ENCODE peak calls at places on chromosomes 11 and 22, in six cellular contexts. K is tibial artery, W is body of pancreas, Y is PC-3, L is testis, U is cardiac fibroblast. T is an unnamed sample.

GRCh38 chr11:113531575-113532451 is 56.6 kb upstream of the DRD2 start:
- DNase-seq in L (peak; percentile 15), Y (no peak), K (no peak), U (peak; percentile 56), W (no peak), T (peak; percentile 14)

GRCh38 chr11:133835258-133836075 is 9.8 kb downstream of the SPATA19 start:
- DNase-seq in L (peak; percentile 66), Y (peak; percentile 65), K (no peak), U (peak; percentile 75), W (peak; percentile 42), T (peak; percentile 15)

GRCh38 chr22:35524966-35525686 is 15.5 kb upstream of the RASD2 start:
- DNase-seq in W (no peak), Y (no peak), K (no peak), L (peak; percentile 48), U (no peak), T (peak; percentile 55)

GRCh38 chr22:44005524-44005923 is 18.6 kb upstream of the PARVB start:
- DNase-seq in Y (no peak), L (no peak), K (no peak), W (no peak), U (no peak), T (no peak)

GRCh38 chr11:124402326-124402922 is 3.6 kb upstream of the OR8B3 start:
- DNase-seq in U (peak; percentile 90), L (peak; percentile 81), K (peak; percentile 61), W (peak; percentile 57), Y (peak; percentile 95), T (peak; percentile 55)

GRCh38 chr11:86360775-86361395 is 13.8 kb upstream of the CCDC81 start:
- DNase-seq in U (peak; percentile 72), L (no peak), W (no peak), K (no peak), Y (peak; percentile 62), T (peak; percentile 50)

GRCh38 chr11:10606536-10607208 is 38.2 kb upstream of the LYVE1 start:
- DNase-seq in Y (peak; percentile 16), L (no peak), K (no peak), U (peak; percentile 57), W (no peak), T (peak; percentile 56)

GRCh38 chr11:112612283-112612849 is 348.9 kb upstream of the NCAM1 start:
- DNase-seq in Y (no peak), L (no peak), K (no peak), W (no peak), U (no peak), T (no peak)

GRCh38 chr22:17368727-17369552 is at the start of gene CECR2:
- DNase-seq in Y (no peak), U (peak; percentile 67), L (peak; percentile 64), W (peak; percentile 49), K (no peak), T (peak; percentile 28)

GRCh38 chr11:125995313-125995712 is 49.5 kb downstream of the VSIG10L2 start:
- DNase-seq in W (no peak), U (no peak), L (no peak), Y (no peak), K (no peak), T (no peak)

GRCh38 chr22:29740216-29740615 is 20.4 kb downstream of the CABP7 start:
- DNase-seq in L (no peak), U (no peak), K (no peak), Y (no peak), W (no peak), T (no peak)

GRCh38 chr11:63764712-63765631 is 3.6 kb downstream of the ZFTA start:
- DNase-seq in L (peak; percentile 67), W (peak; percentile 60), K (no peak), Y (no peak), U (peak; percentile 57), T (no peak)

GRCh38 chr11:3182462-3182852 is 17.3 kb upstream of the OSBPL5 start:
- DNase-seq in Y (no peak), W (no peak), K (no peak), L (no peak), U (no peak), T (no peak)

GRCh38 chr11:7637447-7638157 is 35.7 kb downstream of the CYB5R2 start:
- DNase-seq in W (no peak), K (peak; percentile 74), U (peak; percentile 96), L (peak; percentile 67), Y (peak; percentile 20), T (peak; percentile 82)

GRCh38 chr11:72534859-72535547 is 100.7 kb upstream of the CLPB start:
- DNase-seq in K (no peak), L (no peak), Y (peak; percentile 40), W (no peak), U (no peak), T (peak; percentile 31)

GRCh38 chr11:1116104-1116503 is 41.4 kb downstream of the MUC2 start:
- DNase-seq in L (no peak), Y (no peak), W (no peak), U (no peak), K (no peak), T (no peak)

GRCh38 chr11:28674432-28675076 is 566.4 kb downstream of the METTL15 start:
- DNase-seq in Y (peak; percentile 45), L (no peak), U (peak; percentile 53), W (no peak), K (no peak), T (peak; percentile 92)

DNA sequence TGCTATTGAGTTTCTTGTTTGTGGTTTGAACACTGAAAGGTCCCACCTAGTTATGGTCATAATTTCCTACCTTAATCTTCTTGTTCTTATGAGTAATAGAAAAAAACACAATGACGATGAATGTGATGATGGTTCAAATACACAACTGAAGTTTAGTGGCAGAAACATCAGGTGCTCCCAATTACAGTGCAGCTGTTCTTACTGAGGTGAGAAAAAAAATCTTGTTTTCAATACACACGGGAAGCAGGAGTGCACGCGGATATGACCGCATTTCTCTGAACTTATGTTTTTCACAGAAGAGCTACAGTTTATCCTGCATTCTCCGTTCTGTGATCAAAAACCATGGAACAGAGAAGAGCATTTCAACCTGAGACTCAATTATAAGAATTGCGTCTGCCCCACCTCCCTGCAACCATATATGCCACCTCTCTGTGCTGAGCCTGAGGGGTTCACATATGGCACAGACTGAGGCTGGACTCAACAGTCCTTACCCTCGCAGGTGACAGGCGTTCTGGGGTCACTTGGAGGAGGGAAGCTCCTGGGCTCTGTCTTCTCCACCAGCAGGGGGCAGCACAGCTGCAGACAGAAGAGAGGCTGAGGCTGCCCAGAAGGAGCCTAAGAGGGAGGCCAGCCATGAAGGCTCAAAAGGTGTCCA is 99.7 kb upstream of the IGLL5 start:
- DNase-seq in L (peak; percentile 77), U (peak; percentile 60), K (peak; percentile 47), W (peak; percentile 47), Y (peak; percentile 60), T (peak; percentile 63)
- TF ChIP-seq CTCF in L (peak; percentile 57), U (peak; percentile 93), K (peak; percentile 36), W (peak; percentile 52), Y (peak; percentile 80), T (peak; percentile 86)

GRCh38 chr11:2136209-2136951 is 2.8 kb downstream of the IGF2 start:
- DNase-seq in Y (no peak), K (no peak), L (no peak), U (no peak), W (no peak), T (no peak)

GRCh38 chr11:2136952-2137201 is 2.3 kb downstream of the IGF2 start:
- DNase-seq in L (no peak), U (no peak), W (no peak), Y (no peak), K (no peak), T (no peak)

GRCh38 chr11:2134022-2135010 is 4.9 kb downstream of the IGF2 start:
- DNase-seq in Y (no peak), L (no peak), W (no peak), K (no peak), U (no peak), T (no peak)

GRCh38 chr11:2135018-2135569 is 4.1 kb downstream of the IGF2 start:
- DNase-seq in W (no peak), U (no peak), L (no peak), Y (no peak), K (no peak), T (no peak)

GRCh38 chr11:2135648-2136201 is 3.5 kb downstream of the IGF2 start:
- DNase-seq in L (no peak), Y (no peak), K (no peak), U (no peak), W (no peak), T (no peak)
- H3K4me3 ChIP-seq in L (no peak overlapping the region), Y (no peak overlapping the region), K (no peak overlapping the region), U (no peak overlapping the region), W (no peak overlapping the region), T (no peak overlapping the region)

DNA sequence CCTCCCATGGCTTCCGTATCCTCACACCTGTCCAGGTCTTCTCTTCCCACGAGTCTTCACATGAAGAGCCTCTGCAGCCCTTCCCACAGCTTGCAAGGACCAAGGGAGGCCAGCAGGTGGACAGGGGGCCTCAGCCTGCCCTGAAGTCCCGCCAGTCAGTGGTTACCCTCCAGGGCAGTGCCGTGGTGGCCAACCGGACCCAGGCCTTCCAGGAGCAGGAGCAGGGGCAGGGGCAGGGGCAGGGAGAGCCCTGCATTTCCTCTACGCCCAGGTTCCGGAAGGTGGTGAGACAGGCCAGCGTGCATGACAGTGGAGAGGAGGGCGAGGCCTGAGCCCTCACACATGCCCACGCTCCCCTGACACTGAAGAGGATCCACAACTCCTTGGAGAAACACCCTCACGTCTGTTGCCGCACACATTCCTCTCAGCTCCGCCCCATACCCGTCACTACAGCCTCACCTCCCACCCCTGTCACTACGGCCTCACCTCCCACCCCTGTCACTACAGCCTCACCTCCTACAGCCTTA is 8.3 kb downstream of the SSH3 start:
- DNase-seq in L (peak; percentile 11), Y (no peak), W (no peak), K (no peak), U (no peak), T (no peak)
- TF ChIP-seq CTCF in L (no peak), Y (peak; percentile 33), W (no peak), K (no peak), U (no peak), T (no peak)

GRCh38 chr11:67369275-67369674 is 4.1 kb downstream of the CLCF1 start:
- DNase-seq in L (no peak), W (no peak), Y (no peak), K (no peak), U (no peak), T (no peak)

GRCh38 chr11:67369801-67370284 is 3.6 kb downstream of the CLCF1 start:
- DNase-seq in K (no peak), Y (no peak), U (peak; percentile 50), L (no peak), W (no peak), T (no peak)

GRCh38 chr11:67371549-67372231 is 1.7 kb downstream of the CLCF1 start:
- DNase-seq in Y (peak; percentile 62), K (no peak), U (peak; percentile 69), L (no peak), W (peak; percentile 50), T (peak; percentile 82)

GRCh38 chr11:67371199-67371548 is 2.2 kb downstream of the CLCF1 start:
- DNase-seq in U (no peak), W (no peak), K (no peak), L (no peak), Y (no peak), T (no peak)

DNA sequence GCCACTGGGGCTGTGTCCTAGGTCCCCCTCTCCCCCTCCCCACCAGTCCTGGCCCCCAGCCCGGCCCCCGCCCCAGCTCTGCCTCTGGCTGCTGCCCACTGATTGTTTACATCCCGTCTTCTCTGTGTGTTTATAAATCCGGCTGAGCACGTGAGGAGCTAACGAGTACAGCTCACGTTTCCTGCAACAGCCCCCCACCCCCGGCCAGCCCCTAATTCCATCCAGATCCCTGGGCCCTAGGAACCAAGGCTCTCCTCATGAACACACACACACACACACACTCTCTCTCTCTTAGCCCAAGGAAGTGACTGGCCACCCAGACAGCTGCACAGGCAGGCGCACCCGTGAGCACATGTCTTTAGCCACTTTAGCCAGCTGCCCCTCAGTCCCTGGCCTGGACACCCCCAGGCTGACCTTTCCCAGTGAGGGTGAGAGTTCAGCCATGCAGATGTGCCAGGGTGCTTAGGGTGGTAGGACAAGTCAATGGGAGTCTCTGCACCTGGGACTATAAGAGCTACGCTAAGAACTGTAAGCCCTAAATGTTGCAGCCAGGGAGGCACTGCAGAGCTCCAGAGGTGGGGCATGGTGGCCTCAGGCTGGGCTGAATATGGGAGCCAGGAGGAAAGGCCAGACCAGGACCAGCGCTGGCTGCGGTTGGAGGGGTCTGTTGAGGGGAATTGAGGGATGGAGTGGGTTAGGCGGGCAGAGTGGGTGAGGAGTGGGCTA is 2.9 kb downstream of the CLCF1 start:
- DNase-seq in U (peak; percentile 60), L (no peak), Y (no peak), W (no peak), K (no peak), T (peak; percentile 82)
- H3K4me3 ChIP-seq in U (peak overlapping the region; percentile 1), L (no peak overlapping the region), Y (peak overlapping the region; percentile 90), W (no peak overlapping the region), K (no peak overlapping the region), T (peak overlapping the region; percentile 69)

T was measured in foreskin fibroblast.